ENCODE peak calls at places on chromosome 22, in eight cellular contexts. C, R, L, G, K, O, W and Q are unnamed samples.

GRCh38 chr22:30856699-30857098 is 111.9 kb downstream of the MORC2 start:
- DNase-seq in C (no peak), R (no peak), L (peak), G (no peak), K (no peak), O (no peak), W (no peak), Q (no peak)

GRCh38 chr22:48146426-48146825 is 1384.0 kb downstream of the TBC1D22A start:
- DNase-seq in C (no peak), R (no peak), L (no peak), G (peak), K (no peak), O (no peak), W (no peak), Q (no peak)

GRCh38 chr22:40853961-40854360 is 2.5 kb downstream of the ST13 start:
- DNase-seq in C (no peak), R (peak), L (no peak), G (no peak), K (no peak), O (no peak), W (peak), Q (no peak)

GRCh38 chr22:26474687-26475086 is 8.9 kb downstream of the HPS4 start:
- DNase-seq in C (no peak), R (peak), L (no peak), G (no peak), K (peak), O (no peak), W (no peak), Q (no peak)

GRCh38 chr22:30038219-30038618 is 42.0 kb upstream of the HORMAD2 start:
- DNase-seq in C (no peak), R (peak), L (no peak), G (no peak), K (peak), O (no peak), W (peak), Q (no peak)

GRCh38 chr22:42041784-42042183 is 28.8 kb downstream of the NAGA start:
- DNase-seq in C (no peak), R (no peak), L (no peak), G (no peak), K (no peak), O (no peak), W (no peak), Q (no peak)

GRCh38 chr22:26756675-26757293 is 99.4 kb downstream of the MIAT start:
- DNase-seq in C (no peak), R (peak), L (peak), G (no peak), K (peak), O (peak), W (peak), Q (peak)

GRCh38 chr22:49826603-49827306 is 918 bp downstream of the BRD1 start:
- DNase-seq in C (no peak), R (peak), L (peak), G (no peak), K (peak), O (no peak), W (peak), Q (no peak)

GRCh38 chr22:30426395-30427353 is 1.1 kb downstream of the MTFP1 start:
- DNase-seq in C (peak), R (peak), L (peak), G (peak), K (peak), O (peak), W (peak), Q (peak)

GRCh38 chr22:26945565-26945964 is 288.2 kb downstream of the MIAT start:
- DNase-seq in C (no peak), R (no peak), L (no peak), G (no peak), K (no peak), O (no peak), W (no peak), Q (no peak)

GRCh38 chr22:43000441-43001175 is 14.3 kb downstream of the PACSIN2 start:
- DNase-seq in C (no peak), R (no peak), L (peak), G (no peak), K (peak), O (peak), W (no peak), Q (peak)

GRCh38 chr22:33971561-33971961 is 51.3 kb upstream of the LARGE1 start:
- DNase-seq in C (no peak), R (peak), L (no peak), G (no peak), K (peak), O (no peak), W (no peak), Q (no peak)

GRCh38 chr22:37726240-37726887 is 29.5 kb downstream of the TRIOBP start:
- DNase-seq in C (no peak), R (peak), L (no peak), G (no peak), K (no peak), O (no peak), W (peak), Q (no peak)

GRCh38 chr22:40331706-40332105 is 14.6 kb upstream of the ADSL start:
- DNase-seq in C (no peak), R (no peak), L (no peak), G (no peak), K (no peak), O (no peak), W (no peak), Q (no peak)

GRCh38 chr22:19802001-19802880 is 41.7 kb downstream of the TBX1 start:
- DNase-seq in C (no peak), R (no peak), L (no peak), G (no peak), K (no peak), O (no peak), W (no peak), Q (no peak)

GRCh38 chr22:49099496-49100124 is 728.1 kb downstream of the BRD1 start:
- DNase-seq in C (no peak), R (no peak), L (no peak), G (no peak), K (peak), O (no peak), W (no peak), Q (no peak)

GRCh38 chr22:23651676-23652075 is 19.6 kb upstream of the DRICH1 start:
- DNase-seq in C (no peak), R (no peak), L (no peak), G (no peak), K (no peak), O (no peak), W (no peak), Q (no peak)

GRCh38 chr22:19005905-19006304 is 69.8 kb upstream of the PRODH start:
- DNase-seq in C (no peak), R (no peak), L (no peak), G (no peak), K (no peak), O (no peak), W (no peak), Q (no peak)

GRCh38 chr22:45503071-45503815 is 560 bp downstream of the FBLN1 start:
- DNase-seq in C (no peak), R (peak), L (no peak), G (no peak), K (no peak), O (no peak), W (peak), Q (no peak)

GRCh38 chr22:48884292-48884691 is 943.4 kb downstream of the BRD1 start:
- DNase-seq in C (no peak), R (no peak), L (no peak), G (no peak), K (no peak), O (no peak), W (no peak), Q (no peak)

GRCh38 chr22:50473855-50474671 is 772 bp downstream of the SBF1 start:
- DNase-seq in C (peak), R (peak), L (no peak), G (peak), K (peak), O (peak), W (no peak), Q (peak)

GRCh38 chr22:30206964-30207363 is 39.6 kb downstream of the LIF start:
- DNase-seq in C (peak), R (peak), L (no peak), G (no peak), K (peak), O (no peak), W (peak), Q (no peak)

GRCh38 chr22:35054064-35054463 is 11.9 kb upstream of the ISX start:
- DNase-seq in C (no peak), R (no peak), L (peak), G (no peak), K (no peak), O (no peak), W (no peak), Q (no peak)

GRCh38 chr22:31085493-31085824 is 4.3 kb downstream of the SMTN start:
- DNase-seq in C (no peak), R (peak), L (no peak), G (no peak), K (no peak), O (no peak), W (no peak), Q (no peak)

GRCh38 chr22:47198801-47199251 is 436.4 kb downstream of the TBC1D22A start:
- DNase-seq in C (no peak), R (no peak), L (no peak), G (no peak), K (no peak), O (peak), W (no peak), Q (no peak)

GRCh38 chr22:24819941-24820461 is 14.0 kb downstream of the SGSM1 start:
- DNase-seq in C (no peak), R (no peak), L (no peak), G (no peak), K (no peak), O (no peak), W (no peak), Q (no peak)

GRCh38 chr22:37103151-37103550 is 6.4 kb downstream of the TMPRSS6 start:
- DNase-seq in C (no peak), R (no peak), L (no peak), G (no peak), K (no peak), O (no peak), W (no peak), Q (no peak)